ENCODE peak calls at places on chromosomes 6 and 20, in eight cellular contexts. A, S, D, N, M, J, I and P are unnamed samples.

GRCh38 chr20:32522775-32523612 is 62.1 kb downstream of the NOL4L start:
- DNase-seq in M (no peak), J (no peak), D (no peak), I (no peak), N (peak; percentile 51), S (peak; percentile 64), A (no peak), P (no peak)

GRCh38 chr20:11035211-11035610 is 361.4 kb upstream of the JAG1 start:
- DNase-seq in D (no peak), I (no peak), A (no peak), M (no peak), N (no peak), J (no peak), S (no peak), P (no peak)

GRCh38 chr20:46994341-46994740 is 99.7 kb downstream of the EYA2 start:
- DNase-seq in N (no peak), A (no peak), J (no peak), M (no peak), I (no peak), S (no peak), D (no peak), P (no peak)

GRCh38 chr6:35310265-35310831 is 12.7 kb downstream of the DEF6 start:
- DNase-seq in M (no peak), A (no peak), N (no peak), S (no peak), I (no peak), D (no peak), J (no peak), P (no peak)

GRCh38 chr6:52271852-52272460 is 12.6 kb downstream of the MCM3 start:
- DNase-seq in I (no peak), N (no peak), M (peak; percentile 8), D (no peak), J (no peak), S (no peak), A (no peak), P (no peak)

GRCh38 chr20:44005661-44006060 is 91.0 kb downstream of the TOX2 start:
- DNase-seq in N (no peak), M (no peak), D (no peak), J (no peak), I (no peak), A (no peak), S (no peak), P (no peak)

GRCh38 chr6:31446481-31446880 is 43.1 kb downstream of the MICA start:
- DNase-seq in J (no peak), A (no peak), N (no peak), M (no peak), D (no peak), S (no peak), I (no peak), P (peak; percentile 64)

GRCh38 chr6:6270948-6271347 is 49.5 kb downstream of the F13A1 start:
- DNase-seq in D (no peak), J (no peak), N (no peak), S (no peak), A (no peak), I (no peak), M (no peak), P (no peak)

GRCh38 chr6:312704-313485 is 20.6 kb downstream of the DUSP22 start:
- DNase-seq in S (no peak), D (no peak), I (no peak), N (no peak), M (no peak), J (no peak), A (no peak), P (no peak)

GRCh38 chr6:19943042-19943441 is 105.9 kb downstream of the ID4 start:
- DNase-seq in S (no peak), D (no peak), N (no peak), I (no peak), A (no peak), J (no peak), M (no peak), P (no peak)

GRCh38 chr6:146785001-146785585 is 186.3 kb downstream of the ADGB start:
- DNase-seq in M (peak; percentile 65), A (no peak), I (peak; percentile 58), D (peak; percentile 14), N (peak; percentile 35), J (no peak), S (peak; percentile 9), P (peak; percentile 22)

GRCh38 chr6:124590001-124590400 is 372.2 kb upstream of the RNF217 start:
- DNase-seq in N (no peak), S (no peak), D (no peak), J (no peak), I (no peak), M (no peak), A (no peak), P (no peak)

GRCh38 chr20:31570021-31570463 is 35.0 kb upstream of the ID1 start:
- DNase-seq in A (no peak), I (no peak), M (no peak), J (no peak), S (no peak), N (no peak), D (no peak), P (no peak)

GRCh38 chr6:4125500-4125899 is 9.9 kb downstream of the ECI2 start:
- DNase-seq in N (no peak), S (no peak), A (no peak), J (no peak), M (peak; percentile 26), D (no peak), I (no peak), P (no peak)